ENCODE peak calls at places on chromosomes 12 and 14, in six cellular contexts. M is IMR-90; B is breast epithelium; U is heart right ventricle; O is CD8-positive, alpha-beta T cell; Q is sigmoid colon. V is an unnamed sample.

GRCh38 chr14:24131549-24131966 is 1.1 kb downstream of the FITM1 start:
- DNase-seq in Q (no peak), O (no peak), B (no peak), M (no peak), U (no peak), V (no peak)

GRCh38 chr14:58667900-58668299 is 30.1 kb downstream of the DACT1 start:
- DNase-seq in M (no peak), U (no peak), Q (no peak), B (no peak), O (no peak), V (no peak)

GRCh38 chr14:95515080-95515489 is 1.4 kb downstream of the SYNE3 start:
- DNase-seq in B (no peak), M (no peak), U (peak), O (no peak), Q (peak), V (no peak)

GRCh38 chr14:54796961-54797360 is 105.7 kb downstream of the GCH1 start:
- DNase-seq in M (peak), B (no peak), O (no peak), Q (no peak), U (no peak), V (peak)

GRCh38 chr12:83945871-83946270 is 966.7 kb downstream of the SLC6A15 start:
- DNase-seq in B (no peak), M (peak), Q (no peak), U (no peak), O (no peak), V (peak)

GRCh38 chr12:26936559-26937442 is 980 bp downstream of the INTS13 start:
- DNase-seq in Q (no peak), M (no peak), O (no peak), B (no peak), U (no peak), V (no peak)

GRCh38 chr12:120737557-120738251 is 12.1 kb downstream of the ACADS start:
- DNase-seq in O (no peak), M (no peak), B (no peak), Q (no peak), U (no peak), V (no peak)

GRCh38 chr14:39722547-39723273 is 290.5 kb upstream of the FBXO33 start:
- DNase-seq in Q (no peak), U (no peak), M (no peak), O (no peak), B (no peak), V (no peak)

GRCh38 chr14:54773171-54774006 is 129.2 kb downstream of the GCH1 start:
- DNase-seq in Q (peak), O (peak), U (peak), M (peak), B (peak), V (peak)

GRCh38 chr12:113261847-113262470 is 40.7 kb downstream of the TPCN1 start:
- DNase-seq in M (peak), Q (no peak), O (no peak), B (no peak), U (no peak), V (no peak)

GRCh38 chr12:113257564-113257963 is 36.3 kb downstream of the TPCN1 start:
- DNase-seq in Q (no peak), O (no peak), U (no peak), B (no peak), M (no peak), V (no peak)

GRCh38 chr12:113260636-113261300 is 39.5 kb downstream of the TPCN1 start:
- DNase-seq in Q (no peak), U (no peak), M (no peak), B (no peak), O (no peak), V (no peak)

GRCh38 chr12:113259499-113259953 is 38.3 kb downstream of the TPCN1 start:
- DNase-seq in Q (peak), M (no peak), U (peak), O (no peak), B (peak), V (no peak)

GRCh38 chr12:113260127-113260526 is 38.9 kb downstream of the TPCN1 start:
- DNase-seq in O (no peak), B (no peak), M (no peak), U (no peak), Q (peak), V (no peak)
- H3K27ac ChIP-seq in O (no peak), B (peak), M (no peak), U (peak), Q (peak), V (peak)

GRCh38 chr14:67524152-67524963 is 8.7 kb upstream of the PLEKHH1 start:
- DNase-seq in Q (peak), B (no peak), M (no peak), U (no peak), O (no peak), V (no peak)

GRCh38 chr14:67527756-67528155 is 5.3 kb upstream of the PLEKHH1 start:
- DNase-seq in U (no peak), Q (no peak), O (no peak), B (no peak), M (no peak), V (no peak)

GRCh38 chr14:67525389-67525788 is 7.7 kb upstream of the PLEKHH1 start:
- DNase-seq in Q (no peak), U (no peak), O (no peak), M (no peak), B (no peak), V (no peak)

GRCh38 chr14:67526181-67526580 is 6.9 kb upstream of the PLEKHH1 start:
- DNase-seq in B (no peak), M (no peak), Q (no peak), U (no peak), O (no peak), V (no peak)

DNA sequence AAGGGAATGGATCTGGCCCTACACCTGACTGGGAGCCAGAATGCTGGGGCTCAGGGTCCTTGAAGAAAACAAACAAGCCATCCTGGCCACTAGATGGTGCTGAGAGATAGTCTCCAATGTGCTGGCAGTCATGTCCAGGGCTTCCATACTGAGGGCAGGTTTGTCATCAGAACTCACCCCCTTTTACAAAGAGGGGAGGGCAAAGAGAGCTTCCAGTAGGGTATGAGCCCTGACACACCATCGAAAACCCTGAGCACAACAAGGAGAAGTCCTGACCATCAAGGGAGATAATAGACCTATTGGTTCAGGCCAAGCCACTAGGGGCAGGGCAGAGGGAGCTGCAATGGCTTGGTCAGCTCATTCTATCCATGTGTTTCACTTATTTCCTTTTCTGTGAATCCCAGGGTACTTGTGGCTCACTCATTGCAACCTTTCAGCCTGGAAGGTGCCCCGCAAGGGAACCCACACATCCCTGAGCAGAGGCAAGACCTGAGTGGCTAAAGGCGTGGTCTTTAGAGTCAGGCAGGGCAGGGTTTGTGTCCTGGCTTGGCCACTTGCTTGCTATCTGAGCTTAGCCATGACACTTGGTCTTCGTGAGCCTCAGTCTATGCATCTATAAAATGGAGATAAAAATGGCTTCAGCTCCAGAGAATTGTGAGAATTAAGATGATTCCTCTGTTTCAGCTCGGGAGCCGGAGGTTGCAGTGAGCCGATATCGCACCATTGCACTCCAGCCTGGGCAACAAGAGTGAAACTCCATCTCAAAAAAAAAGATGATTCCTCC is 6.2 kb upstream of the PLEKHH1 start:
- DNase-seq in U (no peak), Q (no peak), O (peak), M (peak), B (no peak), V (peak)
- H3K27ac ChIP-seq in U (no peak), Q (no peak), O (no peak), M (no peak), B (no peak), V (no peak)

GRCh38 chr14:99839696-99840095 is 46.5 kb downstream of the EML1 start:
- DNase-seq in U (no peak), B (no peak), O (no peak), Q (no peak), M (no peak), V (no peak)

GRCh38 chr14:99840265-99840664 is 47.1 kb downstream of the EML1 start:
- DNase-seq in B (no peak), Q (no peak), M (no peak), U (no peak), O (no peak), V (no peak)

GRCh38 chr14:99837822-99838221 is 44.6 kb downstream of the EML1 start:
- DNase-seq in Q (no peak), U (no peak), M (no peak), O (no peak), B (no peak), V (no peak)

GRCh38 chr14:99840774-99841305 is 47.6 kb downstream of the EML1 start:
- DNase-seq in Q (no peak), B (no peak), O (no peak), U (no peak), M (no peak), V (no peak)

DNA sequence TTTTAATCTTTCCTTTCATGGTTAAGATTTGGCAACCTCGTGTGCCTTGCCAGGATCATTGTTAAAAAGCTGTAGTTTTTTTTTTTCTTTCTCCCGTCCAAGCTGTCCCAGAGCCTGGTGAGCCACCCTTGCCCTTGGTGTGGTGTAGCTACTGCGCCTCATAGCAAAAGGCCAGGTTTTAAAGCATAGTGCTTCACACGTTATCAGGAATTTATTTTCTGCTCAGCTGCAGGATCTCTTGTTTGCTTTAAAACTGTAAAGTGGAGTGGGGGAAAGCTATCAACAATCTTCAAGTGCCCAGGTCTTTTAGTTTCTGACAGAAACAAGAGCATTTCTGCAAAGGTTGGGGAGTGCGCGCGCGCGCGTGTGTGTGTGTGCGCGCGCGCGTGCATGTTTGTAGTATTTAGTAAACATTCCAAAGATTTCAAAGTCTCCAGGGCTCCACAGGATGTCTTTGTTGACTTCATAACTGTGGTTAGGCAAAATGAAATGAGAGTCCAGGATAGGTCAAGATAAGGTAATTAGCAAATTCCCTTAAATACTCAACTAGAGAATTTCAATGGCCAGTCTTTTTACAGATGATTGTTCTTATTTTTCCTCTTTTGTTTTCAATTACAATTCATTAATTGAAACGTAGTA is 45.5 kb downstream of the EML1 start:
- DNase-seq in O (no peak), M (peak), U (no peak), Q (no peak), B (no peak), V (peak)
- H3K27ac ChIP-seq in O (no peak), M (no peak), U (no peak), Q (no peak), B (no peak), V (no peak)

DNA sequence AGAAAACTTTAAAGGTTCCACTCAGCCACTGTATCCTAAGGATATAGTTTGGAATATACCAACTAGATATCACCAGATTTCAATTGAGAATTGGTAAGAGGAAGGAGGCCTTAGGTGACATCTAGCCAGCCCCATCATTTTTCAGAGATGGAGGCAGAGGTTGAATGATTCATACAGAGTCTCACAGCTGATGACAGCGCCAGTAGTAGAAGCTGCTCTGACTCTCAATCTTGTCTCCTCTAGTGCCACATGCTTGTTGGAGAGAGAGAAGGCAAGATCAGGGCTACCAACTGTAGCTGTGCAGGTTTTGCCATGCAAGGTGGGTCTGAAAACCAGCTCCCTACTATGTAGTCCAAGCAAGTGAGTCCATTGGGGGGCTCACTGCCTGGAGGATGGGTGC is 6.1 kb downstream of the FRMD6 start:
- DNase-seq in U (no peak), M (peak), O (no peak), B (no peak), Q (no peak), V (no peak)
- H3K27ac ChIP-seq in U (no peak), M (peak), O (no peak), B (peak), Q (no peak), V (no peak)